ENCODE peak calls at places on chromosome 20, in seven cellular contexts. T is activated naive CD8-positive, alpha-beta T cell treated with anti-CD3 and anti-CD28 coated beads, Interleukin-2, amount 50 U/mL, for 24 hours; J is T-helper 17 cell; W is mucosa of descending colon; V is stimulated activated naive CD8-positive, alpha-beta T cell treated with anti-CD3 and anti-CD28 coated beads, Interleukin-15, Interleukin-2, amounts not matched to agents 100 U/mL and 50 U/mL, for 24 hours; F is Panc1; Z is pancreas. K is an unnamed sample.

GRCh38 chr20:53752971-53753879 is 159.6 kb upstream of the ZNF217 start:
- ATAC-seq in T (no peak), J (no peak), W (peak; percentile 68), V (no peak), F (peak; percentile 55), Z (peak; percentile 23), K (peak; percentile 22)

GRCh38 chr20:64049060-64049886 is at the start of gene SOX18:
- ATAC-seq in T (no peak), J (peak; percentile 62), W (peak; percentile 25), V (peak; percentile 19), F (peak; percentile 54), Z (no peak), K (no peak)

GRCh38 chr20:58286729-58287128 is 22.8 kb upstream of the RAB22A start:
- ATAC-seq in T (peak; percentile 68), J (no peak), W (peak; percentile 12), V (peak; percentile 23), F (no peak), Z (no peak), K (no peak)

GRCh38 chr20:21505810-21506530 is 7.9 kb downstream of the NKX2-2 start:
- ATAC-seq in T (peak; percentile 66), J (peak; percentile 83), W (peak; percentile 86), V (peak; percentile 60), F (no peak), Z (peak; percentile 86), K (peak; percentile 55)

GRCh38 chr20:38827770-38828281 is 22.3 kb downstream of the PPP1R16B start:
- ATAC-seq in T (peak; percentile 35), J (no peak), W (no peak), V (peak; percentile 17), F (no peak), Z (no peak), K (no peak)

GRCh38 chr20:44485078-44485829 is 9.6 kb downstream of the TTPAL start:
- ATAC-seq in T (peak; percentile 68), J (no peak), W (no peak), V (peak; percentile 66), F (peak; percentile 42), Z (no peak), K (no peak)

GRCh38 chr20:20435453-20435852 is 67.5 kb downstream of the INSM1 start:
- ATAC-seq in T (no peak), J (no peak), W (no peak), V (no peak), F (no peak), Z (no peak), K (no peak)

GRCh38 chr20:38685853-38686473 is 38.3 kb upstream of the SLC32A1 start:
- ATAC-seq in T (no peak), J (no peak), W (peak; percentile 47), V (no peak), F (no peak), Z (peak; percentile 88), K (no peak)

GRCh38 chr20:1893721-1894470 is 1.3 kb upstream of the SIRPA start:
- ATAC-seq in T (no peak), J (no peak), W (peak; percentile 3), V (no peak), F (no peak), Z (peak; percentile 5), K (no peak)

GRCh38 chr20:46939031-46939430 is 44.4 kb downstream of the EYA2 start:
- ATAC-seq in T (no peak), J (no peak), W (no peak), V (no peak), F (peak; percentile 71), Z (no peak), K (peak; percentile 10)

GRCh38 chr20:59101956-59102355 is 59.4 kb upstream of the PRELID3B start:
- ATAC-seq in T (no peak), J (no peak), W (no peak), V (no peak), F (no peak), Z (no peak), K (no peak)

GRCh38 chr20:31475472-31476312 is 604 bp downstream of the REM1 start:
- ATAC-seq in T (no peak), J (no peak), W (no peak), V (no peak), F (peak; percentile 62), Z (peak; percentile 16), K (no peak)